ENCODE peak calls at places on chromosomes 13 and 19, in four cellular contexts. One of them, this sample, is unnamed. For H3K4me1, the result is how much of the 10 kb centered on the place peaks cover.

GRCh38 chr19:37987356-37988332 is 80.6 kb downstream of the SIPA1L3 start:
- DNase-seq in tibial nerve: no peak
- DNase-seq in transverse colon: peak
- DNase-seq in uterus: no peak
- DNase-seq in this sample: no peak

GRCh38 chr13:43629691-43630480 is 156.9 kb downstream of the ENOX1 start:
- DNase-seq in tibial nerve: no peak
- DNase-seq in transverse colon: no peak
- DNase-seq in uterus: no peak
- DNase-seq in this sample: no peak

GRCh38 chr13:114062754-114063153 is 69.7 kb downstream of the RASA3 start:
- DNase-seq in tibial nerve: no peak
- DNase-seq in transverse colon: no peak
- DNase-seq in uterus: no peak
- DNase-seq in this sample: no peak

GRCh38 chr13:36325912-36326311 is 20.3 kb downstream of the SPART start:
- DNase-seq in tibial nerve: no peak
- DNase-seq in transverse colon: no peak
- DNase-seq in uterus: no peak
- DNase-seq in this sample: no peak

GRCh38 chr19:54791476-54791875 is 11.9 kb upstream of the KIR2DL4 start:
- DNase-seq in tibial nerve: no peak
- DNase-seq in transverse colon: no peak
- DNase-seq in uterus: no peak
- DNase-seq in this sample: no peak

GRCh38 chr13:27264181-27264580 is 6.4 kb upstream of the RASL11A start:
- DNase-seq in tibial nerve: no peak
- DNase-seq in transverse colon: no peak
- DNase-seq in uterus: no peak
- DNase-seq in this sample: no peak

GRCh38 chr13:46595136-46595917 is 42.4 kb downstream of the LRCH1 start:
- DNase-seq in tibial nerve: no peak
- DNase-seq in transverse colon: no peak
- DNase-seq in uterus: no peak
- DNase-seq in this sample: no peak

GRCh38 chr19:17777840-17778620 is 16.9 kb upstream of the B3GNT3 start:
- DNase-seq in tibial nerve: peak
- DNase-seq in transverse colon: peak
- DNase-seq in uterus: peak
- DNase-seq in this sample: peak

GRCh38 chr13:83995930-83996329 is 113.7 kb upstream of the SLITRK1 start:
- DNase-seq in tibial nerve: no peak
- DNase-seq in transverse colon: no peak
- DNase-seq in uterus: no peak
- DNase-seq in this sample: no peak

GRCh38 chr13:110438776-110439175 is 122.7 kb downstream of the RAB20 start:
- DNase-seq in tibial nerve: no peak
- DNase-seq in transverse colon: no peak
- DNase-seq in uterus: no peak
- DNase-seq in this sample: no peak

GRCh38 chr19:5338661-5339469 is 1.7 kb downstream of the PTPRS start:
- DNase-seq in tibial nerve: no peak
- DNase-seq in transverse colon: no peak
- DNase-seq in uterus: no peak
- DNase-seq in this sample: no peak

GRCh38 chr13:99983401-99984133 is 2.0 kb downstream of the ZIC2 start:
- DNase-seq in tibial nerve: no peak
- DNase-seq in transverse colon: no peak
- DNase-seq in uterus: no peak
- DNase-seq in this sample: no peak

GRCh38 chr13:84658881-84659661 is 776.8 kb upstream of the SLITRK1 start:
- DNase-seq in tibial nerve: no peak
- DNase-seq in transverse colon: no peak
- DNase-seq in uterus: no peak
- DNase-seq in this sample: no peak

GRCh38 chr13:24267283-24267682 is 42.1 kb upstream of the C1QTNF9 start:
- DNase-seq in tibial nerve: no peak
- DNase-seq in transverse colon: no peak
- DNase-seq in uterus: no peak
- DNase-seq in this sample: no peak

GRCh38 chr19:7692417-7693088 is 9.4 kb downstream of the FCER2 start:
- DNase-seq in tibial nerve: no peak
- DNase-seq in transverse colon: no peak
- DNase-seq in uterus: no peak
- DNase-seq in this sample: no peak

GRCh38 chr19:7697721-7698287 is 4.1 kb downstream of the FCER2 start:
- DNase-seq in tibial nerve: no peak
- DNase-seq in transverse colon: no peak
- DNase-seq in uterus: no peak
- DNase-seq in this sample: no peak

GRCh38 chr19:7691497-7691896 is 10.4 kb downstream of the FCER2 start:
- DNase-seq in tibial nerve: no peak
- DNase-seq in transverse colon: no peak
- DNase-seq in uterus: no peak
- DNase-seq in this sample: no peak

GRCh38 chr19:7690779-7691258 is 10.2 kb downstream of the TRAPPC5 start:
- DNase-seq in tibial nerve: no peak
- DNase-seq in transverse colon: no peak
- DNase-seq in uterus: no peak
- DNase-seq in this sample: no peak

DNA sequence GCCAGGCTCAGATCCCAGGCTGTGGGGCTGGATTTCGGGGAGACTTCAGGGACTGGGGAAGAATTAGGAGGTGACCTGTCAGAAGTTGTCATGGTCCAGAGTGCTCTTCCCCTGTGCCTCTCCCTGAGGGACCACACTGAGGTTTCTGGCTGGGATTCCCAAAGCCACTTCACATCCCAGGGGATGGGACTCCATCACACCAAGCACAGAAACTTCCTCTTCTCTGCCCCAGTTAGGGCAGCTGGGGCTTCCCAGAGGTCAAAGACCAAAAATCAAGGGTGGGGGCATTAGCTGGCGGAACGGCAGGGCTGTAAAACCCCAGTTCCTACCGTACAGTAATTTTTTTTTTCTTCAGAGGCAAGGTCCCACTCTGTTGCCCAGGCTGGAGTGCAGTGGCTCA is 7.4 kb downstream of the FCER2 start:
- DNase-seq in tibial nerve: no peak
- DNase-seq in transverse colon: no peak
- DNase-seq in uterus: no peak
- DNase-seq in this sample: no peak
- TF ChIP-seq CTCF in tibial nerve: no peak
- TF ChIP-seq CTCF in transverse colon: no peak
- TF ChIP-seq CTCF in uterus: no peak
- TF ChIP-seq CTCF in this sample: no peak

GRCh38 chr19:29645491-29645867 is 19.8 kb upstream of the PLEKHF1 start:
- DNase-seq in tibial nerve: no peak
- DNase-seq in transverse colon: no peak
- DNase-seq in uterus: no peak
- DNase-seq in this sample: no peak
- H3K4me1 ChIP-seq in tibial nerve: under half
- H3K4me1 ChIP-seq in transverse colon: under half
- H3K4me1 ChIP-seq in uterus: under half
- H3K4me1 ChIP-seq in this sample: under half

GRCh38 chr19:19316082-19316481 is 4.2 kb downstream of the SUGP1 start:
- DNase-seq in tibial nerve: no peak
- DNase-seq in transverse colon: no peak
- DNase-seq in uterus: no peak
- DNase-seq in this sample: no peak

GRCh38 chr19:19324059-19324755 is 3.6 kb downstream of the MAU2 start:
- DNase-seq in tibial nerve: no peak
- DNase-seq in transverse colon: no peak
- DNase-seq in uterus: no peak
- DNase-seq in this sample: no peak

GRCh38 chr19:19321143-19321577 is 531 bp downstream of the MAU2 start:
- DNase-seq in tibial nerve: no peak
- DNase-seq in transverse colon: peak
- DNase-seq in uterus: no peak
- DNase-seq in this sample: no peak

GRCh38 chr19:19320362-19321142 is at the start of the genes MAU2 and SUGP1:
- DNase-seq in tibial nerve: peak
- DNase-seq in transverse colon: peak
- DNase-seq in uterus: peak
- DNase-seq in this sample: peak

GRCh38 chr19:19319725-19320361 is 466 bp downstream of the SUGP1 start:
- DNase-seq in tibial nerve: no peak
- DNase-seq in transverse colon: peak
- DNase-seq in uterus: no peak
- DNase-seq in this sample: no peak
- TF ChIP-seq CTCF in tibial nerve: no peak
- TF ChIP-seq CTCF in transverse colon: no peak
- TF ChIP-seq CTCF in uterus: no peak
- TF ChIP-seq CTCF in this sample: no peak

DNA sequence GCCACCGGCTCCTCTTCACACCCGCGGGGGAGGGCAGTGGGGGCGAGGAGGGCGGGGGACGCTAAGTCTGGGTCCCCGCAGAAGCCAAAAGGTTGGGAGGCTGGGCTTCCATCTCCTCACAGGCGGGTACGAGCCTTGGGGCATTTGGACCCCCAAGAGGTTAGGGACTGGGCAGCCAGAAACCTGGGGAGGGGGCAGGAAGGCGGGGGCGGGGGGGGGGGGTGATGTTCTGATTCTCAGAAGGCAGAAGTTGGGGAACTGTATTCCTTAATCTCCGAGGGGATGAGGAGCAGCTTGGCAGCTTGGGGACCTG is 5.1 kb downstream of the BCL3 start:
- DNase-seq in tibial nerve: no peak
- DNase-seq in transverse colon: no peak
- DNase-seq in uterus: no peak
- DNase-seq in this sample: no peak
- H3K4me1 ChIP-seq in tibial nerve: half or more
- H3K4me1 ChIP-seq in transverse colon: half or more
- H3K4me1 ChIP-seq in uterus: under half
- H3K4me1 ChIP-seq in this sample: half or more

GRCh38 chr19:58572818-58573657 is at the start of gene MZF1:
- DNase-seq in tibial nerve: peak
- DNase-seq in transverse colon: peak
- DNase-seq in uterus: peak
- DNase-seq in this sample: peak
- TF ChIP-seq CTCF in tibial nerve: no peak
- TF ChIP-seq CTCF in transverse colon: peak
- TF ChIP-seq CTCF in uterus: peak
- TF ChIP-seq CTCF in this sample: no peak

GRCh38 chr19:35882074-35882832 is 13.9 kb downstream of the APLP1 start:
- DNase-seq in tibial nerve: peak
- DNase-seq in transverse colon: no peak
- DNase-seq in uterus: no peak
- DNase-seq in this sample: no peak
- H3K4me1 ChIP-seq in tibial nerve: under half
- H3K4me1 ChIP-seq in transverse colon: under half
- H3K4me1 ChIP-seq in uterus: under half
- H3K4me1 ChIP-seq in this sample: under half

GRCh38 chr13:60755380-60756163 is 358.6 kb downstream of the TDRD3 start:
- DNase-seq in tibial nerve: no peak
- DNase-seq in transverse colon: no peak
- DNase-seq in uterus: no peak
- DNase-seq in this sample: no peak
- TF ChIP-seq CTCF in tibial nerve: no peak
- TF ChIP-seq CTCF in transverse colon: no peak
- TF ChIP-seq CTCF in uterus: no peak
- TF ChIP-seq CTCF in this sample: no peak

GRCh38 chr13:50124536-50125305 is 109.5 kb downstream of the KCNRG start:
- DNase-seq in tibial nerve: peak
- DNase-seq in transverse colon: peak
- DNase-seq in uterus: peak
- DNase-seq in this sample: peak
- H3K4me1 ChIP-seq in tibial nerve: under half
- H3K4me1 ChIP-seq in transverse colon: under half
- H3K4me1 ChIP-seq in uterus: under half
- H3K4me1 ChIP-seq in this sample: half or more

GRCh38 chr13:80604094-80604493 is 263.2 kb upstream of the SPRY2 start:
- DNase-seq in tibial nerve: peak
- DNase-seq in transverse colon: no peak
- DNase-seq in uterus: no peak
- DNase-seq in this sample: no peak
- TF ChIP-seq CTCF in tibial nerve: no peak
- TF ChIP-seq CTCF in transverse colon: no peak
- TF ChIP-seq CTCF in uterus: no peak
- TF ChIP-seq CTCF in this sample: no peak